ENCODE peak calls at places on chromosomes 4 and X, in five cellular contexts. One of them, this sample, is unnamed.

GRCh38 chr4:140052050-140052449 is 101.9 kb downstream of the MAML3 start:
- DNase-seq in CD8-positive, alpha-beta T cell: peak; percentile 42
- DNase-seq in AG10803: peak; percentile 53
- DNase-seq in OCI-LY7: peak; percentile 29
- DNase-seq in Peyer's patch: peak; percentile 63
- DNase-seq in this sample: no peak

GRCh38 chr4:83516042-83516772 is 19.7 kb upstream of the GPAT3 start:
- DNase-seq in CD8-positive, alpha-beta T cell: no peak
- DNase-seq in AG10803: peak; percentile 60
- DNase-seq in OCI-LY7: no peak
- DNase-seq in Peyer's patch: no peak
- DNase-seq in this sample: no peak

GRCh38 chr4:94442251-94442650 is 9.5 kb upstream of the PDLIM5 start:
- DNase-seq in CD8-positive, alpha-beta T cell: no peak
- DNase-seq in AG10803: no peak
- DNase-seq in OCI-LY7: no peak
- DNase-seq in Peyer's patch: no peak
- DNase-seq in this sample: no peak

GRCh38 chrX:97238632-97239031 is 354.9 kb downstream of the RPA4 start:
- DNase-seq in CD8-positive, alpha-beta T cell: no peak
- DNase-seq in AG10803: no peak
- DNase-seq in OCI-LY7: no peak
- DNase-seq in Peyer's patch: no peak
- DNase-seq in this sample: no peak

GRCh38 chr4:109826719-109827118 is 1.1 kb upstream of the RRH start:
- DNase-seq in CD8-positive, alpha-beta T cell: no peak
- DNase-seq in AG10803: peak; percentile 36
- DNase-seq in OCI-LY7: peak; percentile 47
- DNase-seq in Peyer's patch: no peak
- DNase-seq in this sample: no peak

GRCh38 chrX:130393451-130394074 is 8.1 kb upstream of the GPR119 start:
- DNase-seq in CD8-positive, alpha-beta T cell: no peak
- DNase-seq in AG10803: peak; percentile 62
- DNase-seq in OCI-LY7: peak; percentile 23
- DNase-seq in Peyer's patch: no peak
- DNase-seq in this sample: peak; percentile 61

GRCh38 chr4:7408166-7408565 is 26.6 kb downstream of the PSAPL1 start:
- DNase-seq in CD8-positive, alpha-beta T cell: no peak
- DNase-seq in AG10803: no peak
- DNase-seq in OCI-LY7: no peak
- DNase-seq in Peyer's patch: no peak
- DNase-seq in this sample: no peak

GRCh38 chr4:168167714-168168284 is 75.5 kb downstream of the ANXA10 start:
- DNase-seq in CD8-positive, alpha-beta T cell: no peak
- DNase-seq in AG10803: no peak
- DNase-seq in OCI-LY7: no peak
- DNase-seq in Peyer's patch: no peak
- DNase-seq in this sample: no peak

GRCh38 chrX:118521435-118521834 is 25.8 kb downstream of the DOCK11 start:
- DNase-seq in CD8-positive, alpha-beta T cell: no peak
- DNase-seq in AG10803: peak; percentile 81
- DNase-seq in OCI-LY7: no peak
- DNase-seq in Peyer's patch: no peak
- DNase-seq in this sample: no peak

GRCh38 chr4:52704133-52704532 is 45.0 kb upstream of the USP46 start:
- DNase-seq in CD8-positive, alpha-beta T cell: no peak
- DNase-seq in AG10803: peak; percentile 76
- DNase-seq in OCI-LY7: no peak
- DNase-seq in Peyer's patch: no peak
- DNase-seq in this sample: no peak

GRCh38 chrX:138150709-138151108 is 560.8 kb downstream of the FGF13 start:
- DNase-seq in CD8-positive, alpha-beta T cell: no peak
- DNase-seq in AG10803: no peak
- DNase-seq in OCI-LY7: peak; percentile 7
- DNase-seq in Peyer's patch: no peak
- DNase-seq in this sample: no peak

GRCh38 chr4:3655485-3656429 is 110.4 kb upstream of the ADRA2C start:
- DNase-seq in CD8-positive, alpha-beta T cell: no peak
- DNase-seq in AG10803: no peak
- DNase-seq in OCI-LY7: peak; percentile 38
- DNase-seq in Peyer's patch: no peak
- DNase-seq in this sample: no peak

GRCh38 chrX:142483965-142484364 is 278.9 kb upstream of the MAGEC2 start:
- DNase-seq in CD8-positive, alpha-beta T cell: no peak
- DNase-seq in AG10803: no peak
- DNase-seq in OCI-LY7: no peak
- DNase-seq in Peyer's patch: no peak
- DNase-seq in this sample: no peak

GRCh38 chr4:55158957-55159356 is 33.6 kb upstream of the KDR start:
- DNase-seq in CD8-positive, alpha-beta T cell: no peak
- DNase-seq in AG10803: no peak
- DNase-seq in OCI-LY7: no peak
- DNase-seq in Peyer's patch: no peak
- DNase-seq in this sample: no peak
- TF ChIP-seq CTCF in CD8-positive, alpha-beta T cell: no peak
- TF ChIP-seq CTCF in AG10803: peak; percentile 7
- TF ChIP-seq CTCF in OCI-LY7: peak; percentile 53
- TF ChIP-seq CTCF in Peyer's patch: no peak
- TF ChIP-seq CTCF in this sample: no peak

GRCh38 chr4:180949825-180950224 is 1293.4 kb upstream of the TENM3 start:
- DNase-seq in CD8-positive, alpha-beta T cell: no peak
- DNase-seq in AG10803: no peak
- DNase-seq in OCI-LY7: no peak
- DNase-seq in Peyer's patch: no peak
- DNase-seq in this sample: no peak

GRCh38 chr4:180950377-180950776 is 1292.8 kb upstream of the TENM3 start:
- DNase-seq in CD8-positive, alpha-beta T cell: no peak
- DNase-seq in AG10803: no peak
- DNase-seq in OCI-LY7: no peak
- DNase-seq in Peyer's patch: no peak
- DNase-seq in this sample: no peak

GRCh38 chr4:180951312-180951711 is 1291.9 kb upstream of the TENM3 start:
- DNase-seq in CD8-positive, alpha-beta T cell: no peak
- DNase-seq in AG10803: no peak
- DNase-seq in OCI-LY7: no peak
- DNase-seq in Peyer's patch: no peak
- DNase-seq in this sample: no peak

DNA sequence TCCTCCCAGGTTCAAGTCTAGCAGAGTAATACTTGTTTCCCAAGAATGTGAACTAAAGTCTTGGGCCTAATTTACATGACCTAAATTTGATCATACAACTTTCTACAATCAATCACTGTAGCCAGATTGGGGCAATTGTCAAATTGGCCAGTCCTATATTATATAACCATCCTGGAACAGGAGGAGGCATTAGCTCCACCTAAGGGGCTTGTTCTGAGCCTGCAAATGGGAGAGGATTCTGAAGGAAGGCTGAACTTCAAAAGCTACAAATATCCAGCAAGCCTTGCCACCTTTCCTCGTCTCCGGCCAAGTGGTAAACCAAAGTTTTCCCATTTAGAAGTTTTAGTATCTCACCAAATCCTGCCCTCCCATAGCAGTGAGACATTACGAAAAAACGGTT is 1289.6 kb upstream of the TENM3 start:
- DNase-seq in CD8-positive, alpha-beta T cell: no peak
- DNase-seq in AG10803: no peak
- DNase-seq in OCI-LY7: peak; percentile 25
- DNase-seq in Peyer's patch: no peak
- DNase-seq in this sample: peak; percentile 4
- TF ChIP-seq CTCF in CD8-positive, alpha-beta T cell: no peak
- TF ChIP-seq CTCF in AG10803: peak; percentile 34
- TF ChIP-seq CTCF in OCI-LY7: peak; percentile 71
- TF ChIP-seq CTCF in Peyer's patch: no peak
- TF ChIP-seq CTCF in this sample: peak; percentile 26

GRCh38 chr4:5993063-5993745 is 25.0 kb downstream of the C4orf50 start:
- DNase-seq in CD8-positive, alpha-beta T cell: no peak
- DNase-seq in AG10803: no peak
- DNase-seq in OCI-LY7: no peak
- DNase-seq in Peyer's patch: no peak
- DNase-seq in this sample: no peak

GRCh38 chr4:5992171-5993062 is 25.8 kb downstream of the C4orf50 start:
- DNase-seq in CD8-positive, alpha-beta T cell: no peak
- DNase-seq in AG10803: no peak
- DNase-seq in OCI-LY7: peak; percentile 55
- DNase-seq in Peyer's patch: no peak
- DNase-seq in this sample: no peak

GRCh38 chr4:5990446-5991160 is 27.6 kb downstream of the C4orf50 start:
- DNase-seq in CD8-positive, alpha-beta T cell: no peak
- DNase-seq in AG10803: no peak
- DNase-seq in OCI-LY7: no peak
- DNase-seq in Peyer's patch: peak; percentile 33
- DNase-seq in this sample: no peak

GRCh38 chr4:5988086-5988845 is 30.0 kb downstream of the C4orf50 start:
- DNase-seq in CD8-positive, alpha-beta T cell: no peak
- DNase-seq in AG10803: no peak
- DNase-seq in OCI-LY7: no peak
- DNase-seq in Peyer's patch: no peak
- DNase-seq in this sample: no peak

DNA sequence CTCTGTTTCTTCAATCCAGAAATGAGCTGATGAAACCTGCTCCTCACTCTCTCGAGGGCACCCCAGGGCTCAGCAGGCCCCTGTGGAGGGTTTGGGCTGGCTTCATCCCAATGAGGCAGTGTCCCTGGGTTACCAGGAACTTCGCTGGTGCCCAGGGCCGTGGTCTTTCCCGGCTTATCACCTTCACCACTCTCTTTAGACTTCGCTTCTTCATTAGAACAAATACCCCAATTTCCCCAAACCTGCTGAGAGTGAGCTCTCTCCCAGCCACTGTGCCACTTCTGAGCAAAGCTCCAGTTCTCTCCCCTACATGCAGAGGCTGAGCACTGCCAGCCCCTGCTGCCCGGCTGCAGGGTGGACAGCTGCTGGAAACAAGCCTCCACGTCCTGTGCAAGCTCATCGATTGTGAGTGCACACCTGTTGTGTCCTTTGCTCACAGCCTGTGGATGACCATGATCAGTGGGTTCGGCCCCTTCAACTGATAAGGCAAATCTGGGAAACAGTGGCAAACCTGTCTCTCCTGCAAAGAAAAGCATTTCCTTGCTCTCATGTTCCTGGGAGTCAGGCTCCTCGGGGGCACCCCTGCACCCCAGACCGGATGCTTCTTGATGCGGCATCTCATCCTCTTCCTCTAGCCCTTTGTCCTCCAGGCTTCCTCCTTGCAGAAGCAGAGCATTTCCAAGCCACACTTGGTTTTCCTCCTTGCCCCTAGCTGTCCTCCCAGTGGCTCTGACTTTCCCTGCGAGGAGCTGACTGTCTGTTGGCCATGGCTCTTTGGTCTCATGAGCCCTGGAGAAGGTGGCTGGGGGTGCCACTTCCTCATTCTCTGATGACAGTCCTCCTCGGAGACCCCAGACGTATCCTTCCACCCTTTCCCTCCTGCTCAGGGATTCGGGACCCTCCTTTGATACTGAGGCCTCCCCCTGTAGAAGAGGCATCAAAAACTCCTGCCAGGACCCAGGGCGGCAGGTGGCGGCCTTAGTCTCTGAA is 28.7 kb downstream of the C4orf50 start:
- DNase-seq in CD8-positive, alpha-beta T cell: no peak
- DNase-seq in AG10803: no peak
- DNase-seq in OCI-LY7: no peak
- DNase-seq in Peyer's patch: no peak
- DNase-seq in this sample: no peak
- TF ChIP-seq CTCF in CD8-positive, alpha-beta T cell: no peak
- TF ChIP-seq CTCF in AG10803: no peak
- TF ChIP-seq CTCF in OCI-LY7: no peak
- TF ChIP-seq CTCF in Peyer's patch: no peak
- TF ChIP-seq CTCF in this sample: no peak

GRCh38 chr4:95910749-95911148 is 70.9 kb downstream of the PDHA2 start:
- DNase-seq in CD8-positive, alpha-beta T cell: no peak
- DNase-seq in AG10803: no peak
- DNase-seq in OCI-LY7: no peak
- DNase-seq in Peyer's patch: no peak
- DNase-seq in this sample: no peak
- TF ChIP-seq CTCF in CD8-positive, alpha-beta T cell: no peak
- TF ChIP-seq CTCF in AG10803: no peak
- TF ChIP-seq CTCF in OCI-LY7: no peak
- TF ChIP-seq CTCF in Peyer's patch: no peak
- TF ChIP-seq CTCF in this sample: no peak

GRCh38 chrX:72609313-72609712 is 36.7 kb upstream of the HDAC8 start:
- DNase-seq in CD8-positive, alpha-beta T cell: no peak
- DNase-seq in AG10803: no peak
- DNase-seq in OCI-LY7: no peak
- DNase-seq in Peyer's patch: no peak
- DNase-seq in this sample: no peak
- TF ChIP-seq CTCF in CD8-positive, alpha-beta T cell: no peak
- TF ChIP-seq CTCF in AG10803: no peak
- TF ChIP-seq CTCF in OCI-LY7: peak; percentile 47
- TF ChIP-seq CTCF in Peyer's patch: peak; percentile 54
- TF ChIP-seq CTCF in this sample: no peak

GRCh38 chr4:155099231-155099630 is 109.2 kb upstream of the NPY2R start:
- DNase-seq in CD8-positive, alpha-beta T cell: no peak
- DNase-seq in AG10803: no peak
- DNase-seq in OCI-LY7: no peak
- DNase-seq in Peyer's patch: no peak
- DNase-seq in this sample: no peak
- TF ChIP-seq CTCF in CD8-positive, alpha-beta T cell: no peak
- TF ChIP-seq CTCF in AG10803: no peak
- TF ChIP-seq CTCF in OCI-LY7: no peak
- TF ChIP-seq CTCF in Peyer's patch: no peak
- TF ChIP-seq CTCF in this sample: no peak

This sample was measured in nephron progenitor cell.